ENCODE peak calls at places on chromosomes 1 and 21, in seven cellular contexts. T is IMR-90; K is natural killer cell treated with Interleukin-12 subunit alpha and Interleukin-12 subunit beta and Interleukin-15 and Interleukin-18, amount 100 ng/mL, for 72 hours; L is KBM-7; M is activated naive CD4-positive, alpha-beta T cell; E is activated CD4-positive, CD25-positive, alpha-beta regulatory T cell treated with anti-CD3 and anti-CD28 coated beads, Interleukin-2, amount 50 U/mL, for 72 hours; U is SK-N-SH. R is an unnamed sample.

GRCh38 chr1:41435570-41436178 is 48.8 kb downstream of the EDN2 start:
- DNase-seq in T (no peak), K (no peak), L (no peak), M (no peak), E (no peak), U (peak), R (no peak)

GRCh38 chr1:198598796-198599321 is 40.0 kb upstream of the PTPRC start:
- DNase-seq in T (no peak), K (peak), L (peak), M (no peak), E (no peak), U (no peak), R (no peak)

GRCh38 chr1:3903141-3904005 is 3.3 kb upstream of the C1orf174 start:
- DNase-seq in T (no peak), K (peak), L (peak), M (no peak), E (no peak), U (no peak), R (no peak)

GRCh38 chr1:231550448-231550781 is 21.9 kb downstream of the TSNAX start:
- DNase-seq in T (no peak), K (no peak), L (peak), M (no peak), E (no peak), U (peak), R (peak)

GRCh38 chr1:86765073-86765472 is 60.7 kb downstream of the SH3GLB1 start:
- DNase-seq in T (no peak), K (no peak), L (peak), M (no peak), E (no peak), U (no peak), R (no peak)

GRCh38 chr1:59081181-59081580 is 215.7 kb upstream of the FGGY start:
- DNase-seq in T (no peak), K (no peak), L (no peak), M (no peak), E (no peak), U (no peak), R (no peak)

GRCh38 chr1:17671741-17672140 is 83.4 kb upstream of the ACTL8 start:
- DNase-seq in T (no peak), K (no peak), L (no peak), M (no peak), E (no peak), U (peak), R (no peak)

GRCh38 chr1:234582626-234583354 is 27.2 kb downstream of the IRF2BP2 start:
- DNase-seq in T (peak), K (no peak), L (no peak), M (no peak), E (no peak), U (no peak), R (no peak)

GRCh38 chr1:46094454-46094853 is 38.0 kb downstream of the PIK3R3 start:
- DNase-seq in T (peak), K (no peak), L (no peak), M (no peak), E (no peak), U (no peak), R (peak)

GRCh38 chr1:81678779-81679178 is 122.0 kb upstream of the ADGRL2 start:
- DNase-seq in T (no peak), K (no peak), L (no peak), M (no peak), E (no peak), U (no peak), R (no peak)

GRCh38 chr1:230340778-230341546 is 85.2 kb downstream of the PGBD5 start:
- DNase-seq in T (no peak), K (peak), L (no peak), M (no peak), E (no peak), U (no peak), R (no peak)

GRCh38 chr1:93021539-93022134 is 57.4 kb upstream of the MTF2 start:
- DNase-seq in T (peak), K (no peak), L (peak), M (no peak), E (no peak), U (peak), R (peak)

GRCh38 chr1:41678141-41678878 is 193.8 kb upstream of the EDN2 start:
- DNase-seq in T (peak), K (no peak), L (peak), M (no peak), E (no peak), U (no peak), R (peak)

GRCh38 chr1:92240034-92240433 is 22.3 kb downstream of the C1orf146 start:
- DNase-seq in T (no peak), K (no peak), L (no peak), M (no peak), E (no peak), U (no peak), R (no peak)

GRCh38 chr21:40176732-40177131 is 309.5 kb downstream of the PCP4 start:
- DNase-seq in T (no peak), K (no peak), L (no peak), M (no peak), E (no peak), U (peak), R (no peak)

GRCh38 chr1:165403835-165404482 is 41.0 kb downstream of the RXRG start:
- DNase-seq in T (no peak), K (no peak), L (peak), M (no peak), E (no peak), U (peak), R (peak)

GRCh38 chr1:1120866-1121563 is 5.1 kb upstream of the C1orf159 start:
- DNase-seq in T (no peak), K (peak), L (no peak), M (no peak), E (no peak), U (peak), R (no peak)

GRCh38 chr1:185704181-185704580 is 30.0 kb upstream of the HMCN1 start:
- DNase-seq in T (no peak), K (no peak), L (no peak), M (no peak), E (no peak), U (no peak), R (no peak)

GRCh38 chr1:229280921-229281320 is 10.0 kb downstream of the RAB4A start:
- DNase-seq in T (peak), K (no peak), L (no peak), M (no peak), E (no peak), U (no peak), R (peak)

GRCh38 chr1:36889846-36890245 is 144.5 kb downstream of the GRIK3 start:
- DNase-seq in T (no peak), K (no peak), L (no peak), M (no peak), E (no peak), U (no peak), R (no peak)

GRCh38 chr1:206506803-206507394 is 432 bp upstream of the RASSF5 start:
- DNase-seq in T (no peak), K (peak), L (no peak), M (no peak), E (peak), U (peak), R (no peak)

GRCh38 chr1:87329051-87329755 is 523 bp downstream of the LMO4 start:
- DNase-seq in T (peak), K (peak), L (peak), M (peak), E (peak), U (peak), R (peak)

GRCh38 chr21:46063734-46064680 is 33.9 kb upstream of the COL6A2 start:
- DNase-seq in T (no peak), K (no peak), L (no peak), M (no peak), E (no peak), U (no peak), R (no peak)

GRCh38 chr1:19668893-19669292 is 4.2 kb downstream of the HTR6 start:
- DNase-seq in T (no peak), K (no peak), L (no peak), M (no peak), E (no peak), U (no peak), R (peak)